ENCODE peak calls at places on chromosomes 16 and 17, in ten cellular contexts. L, X, T, G, A, I, S, N, R and J are unnamed samples.

GRCh38 chr17:21214777-21215541 is 998 bp upstream of the TMEM11 start:
- DNase-seq in T (peak), X (no peak), A (no peak), R (peak), L (no peak), N (peak), S (no peak), I (peak), G (no peak), J (no peak)

GRCh38 chr17:56545056-56545455 is 48.4 kb upstream of the NOG start:
- DNase-seq in S (no peak), G (no peak), I (no peak), A (no peak), X (no peak), L (no peak), N (no peak), R (no peak), T (no peak), J (no peak)

GRCh38 chr16:50121721-50122445 is 31.2 kb upstream of the TENT4B start:
- DNase-seq in I (no peak), A (no peak), R (no peak), T (no peak), G (no peak), N (no peak), S (peak), X (peak), L (no peak), J (no peak)

GRCh38 chr16:9102943-9103342 is 11.5 kb downstream of the HAPSTR1 start:
- DNase-seq in G (no peak), A (no peak), X (no peak), L (no peak), S (no peak), T (no peak), R (no peak), N (no peak), I (no peak), J (no peak)

GRCh38 chr17:83179378-83179777 is 100.0 kb downstream of the METRNL start:
- DNase-seq in R (no peak), X (no peak), G (no peak), T (no peak), S (peak), L (no peak), N (no peak), I (no peak), A (no peak), J (no peak)

GRCh38 chr16:4837733-4838501 is 9.2 kb downstream of the GLYR1 start:
- DNase-seq in G (no peak), X (no peak), L (peak), N (no peak), S (no peak), A (no peak), T (no peak), R (no peak), I (no peak), J (no peak)

GRCh38 chr17:60630352-60630751 is 30.4 kb downstream of the PPM1D start:
- DNase-seq in T (peak), A (no peak), R (peak), N (no peak), I (no peak), G (no peak), X (no peak), S (no peak), L (no peak), J (no peak)

GRCh38 chr16:1377406-1378010 is 25.8 kb downstream of the GNPTG start:
- DNase-seq in N (no peak), A (no peak), X (no peak), G (no peak), I (no peak), T (no peak), S (no peak), R (no peak), L (no peak), J (no peak)

GRCh38 chr17:30378191-30378796 is 433 bp upstream of the CPD start:
- DNase-seq in L (peak), R (no peak), G (no peak), A (no peak), S (no peak), I (peak), X (no peak), T (peak), N (peak), J (no peak)

GRCh38 chr16:57900796-57901479 is 70.0 kb downstream of the CNGB1 start:
- DNase-seq in A (no peak), L (no peak), T (no peak), G (no peak), S (no peak), R (no peak), I (no peak), X (no peak), N (no peak), J (no peak)